ENCODE peak calls at places on chromosomes 12 and 14, in nine cellular contexts. Z, F, V, O, M, B, W, S and K are unnamed samples.

GRCh38 chr12:3113671-3114070 is 36.5 kb downstream of the TSPAN9 start:
- DNase-seq in Z (no peak), F (no peak), V (no peak), O (no peak), M (no peak), B (no peak), W (no peak), S (no peak), K (no peak)

GRCh38 chr14:81062816-81063215 is 107.4 kb downstream of the TSHR start:
- DNase-seq in Z (peak; percentile 26), F (no peak), V (no peak), O (no peak), M (no peak), B (no peak), W (peak; percentile 16), S (peak; percentile 24), K (no peak)

GRCh38 chr12:84157170-84157569 is 755.4 kb downstream of the SLC6A15 start:
- DNase-seq in Z (no peak), F (no peak), V (no peak), O (no peak), M (no peak), B (no peak), W (no peak), S (no peak), K (no peak)

GRCh38 chr12:53338916-53339315 is 2.8 kb upstream of the SP7 start:
- DNase-seq in Z (no peak), F (no peak), V (no peak), O (no peak), M (no peak), B (no peak), W (no peak), S (no peak), K (no peak)

GRCh38 chr14:54377501-54377900 is 19.3 kb upstream of the CDKN3 start:
- DNase-seq in Z (no peak), F (no peak), V (no peak), O (no peak), M (no peak), B (no peak), W (no peak), S (no peak), K (no peak)

GRCh38 chr12:46374711-46375110 is 2.1 kb upstream of the SLC38A2 start:
- DNase-seq in Z (no peak), F (no peak), V (no peak), O (no peak), M (no peak), B (no peak), W (no peak), S (no peak), K (no peak)

GRCh38 chr14:100546051-100546443 is 41.2 kb downstream of the BEGAIN start:
- DNase-seq in Z (peak; percentile 82), F (no peak), V (no peak), O (peak; percentile 26), M (no peak), B (peak; percentile 35), W (no peak), S (no peak), K (no peak)

GRCh38 chr12:107079172-107080011 is 14.0 kb downstream of the CRY1 start:
- DNase-seq in Z (no peak), F (no peak), V (no peak), O (no peak), M (peak; percentile 73), B (no peak), W (no peak), S (no peak), K (no peak)

GRCh38 chr14:68147331-68147730 is 327.8 kb downstream of the RAD51B start:
- DNase-seq in Z (no peak), F (no peak), V (no peak), O (no peak), M (peak; percentile 86), B (no peak), W (no peak), S (no peak), K (no peak)

GRCh38 chr14:66804141-66804540 is 296.2 kb downstream of the GPHN start:
- DNase-seq in Z (no peak), F (no peak), V (no peak), O (no peak), M (no peak), B (no peak), W (no peak), S (no peak), K (no peak)